ENCODE peak calls at places on chromosomes 11 and 22, in four cellular contexts. O is body of pancreas, Y is A549, Z is WERI-Rb-1. G is an unnamed sample.

GRCh38 chr11:16911186-16911585 is 103.0 kb downstream of the PLEKHA7 start:
- DNase-seq in O (no peak), Y (no peak), Z (no peak), G (no peak)

GRCh38 chr22:50607366-50608020 is 6.9 kb downstream of the MAPK8IP2 start:
- DNase-seq in O (no peak), Y (no peak), Z (no peak), G (no peak)

GRCh38 chr11:46112961-46113617 is 8.2 kb downstream of the PHF21A start:
- DNase-seq in O (peak; percentile 68), Y (peak; percentile 74), Z (no peak), G (peak; percentile 31)

GRCh38 chr22:24059121-24059520 is 48.0 kb downstream of the CABIN1 start:
- DNase-seq in O (peak; percentile 44), Y (no peak), Z (no peak), G (peak; percentile 22)

GRCh38 chr11:128904303-128904871 is 13.2 kb downstream of the KCNJ5 start:
- DNase-seq in O (no peak), Y (no peak), Z (no peak), G (no peak)

GRCh38 chr11:69439127-69439526 is 42.3 kb upstream of the LINC01488 start:
- DNase-seq in O (no peak), Y (no peak), Z (no peak), G (no peak)

GRCh38 chr11:47164321-47164720 is 12.4 kb downstream of the ARFGAP2 start:
- DNase-seq in O (no peak), Y (no peak), Z (no peak), G (no peak)

GRCh38 chr22:20023214-20023613 is 2.3 kb downstream of the TANGO2 start:
- DNase-seq in O (no peak), Y (no peak), Z (no peak), G (no peak)

GRCh38 chr11:73795925-73796632 is 8.4 kb downstream of the MRPL48 start:
- DNase-seq in O (no peak), Y (no peak), Z (no peak), G (no peak)

GRCh38 chr11:26194871-26195270 is 137.1 kb upstream of the ANO3 start:
- DNase-seq in O (no peak), Y (no peak), Z (no peak), G (no peak)

GRCh38 chr22:29833392-29833949 is 4.6 kb downstream of the ASCC2 start:
- DNase-seq in O (no peak), Y (no peak), Z (no peak), G (no peak)

GRCh38 chr22:45994516-45995404 is 17.8 kb upstream of the WNT7B start:
- DNase-seq in O (peak; percentile 82), Y (peak; percentile 55), Z (peak; percentile 81), G (no peak)

GRCh38 chr11:128688031-128688713 is 5.7 kb upstream of the FLI1 start:
- DNase-seq in O (no peak), Y (no peak), Z (no peak), G (no peak)

GRCh38 chr22:33188316-33188715 is 130.1 kb upstream of the SYN3 start:
- DNase-seq in O (no peak), Y (no peak), Z (no peak), G (no peak)

GRCh38 chr22:20507253-20508066 is at the start of gene MED15:
- DNase-seq in O (peak; percentile 91), Y (peak; percentile 64), Z (peak; percentile 92), G (peak; percentile 72)

GRCh38 chr11:3949132-3949531 is 93.7 kb downstream of the STIM1 start:
- DNase-seq in O (no peak), Y (no peak), Z (no peak), G (no peak)

GRCh38 chr22:22061085-22062077 is 78.8 kb upstream of the TOP3B start:
- DNase-seq in O (peak; percentile 67), Y (peak; percentile 6), Z (no peak), G (no peak)

GRCh38 chr22:19709063-19709769 is 5.1 kb upstream of the SEPTIN5 start:
- DNase-seq in O (no peak), Y (no peak), Z (no peak), G (no peak)

GRCh38 chr11:2522636-2523255 is 77.9 kb downstream of the KCNQ1 start:
- DNase-seq in O (no peak), Y (no peak), Z (peak; percentile 6), G (no peak)

GRCh38 chr22:17753401-17753989 is 20.8 kb downstream of the BID start:
- DNase-seq in O (no peak), Y (no peak), Z (no peak), G (no peak)

GRCh38 chr11:12602421-12602820 is 71.8 kb upstream of the TEAD1 start:
- DNase-seq in O (no peak), Y (no peak), Z (no peak), G (no peak)

GRCh38 chr11:31437742-31438435 is 68.2 kb downstream of the DNAJC24 start:
- DNase-seq in O (no peak), Y (no peak), Z (no peak), G (no peak)

GRCh38 chr11:14300661-14301304 is 58.2 kb downstream of the RRAS2 start:
- DNase-seq in O (peak; percentile 64), Y (peak; percentile 69), Z (peak; percentile 29), G (peak; percentile 56)

GRCh38 chr22:35549338-35549737 is 8.7 kb downstream of the RASD2 start:
- DNase-seq in O (no peak), Y (no peak), Z (peak; percentile 38), G (no peak)

GRCh38 chr22:38641476-38641875 is 14.7 kb downstream of the FAM227A start:
- DNase-seq in O (no peak), Y (no peak), Z (no peak), G (no peak)

GRCh38 chr11:72624496-72625201 is 49.6 kb downstream of the PDE2A start:
- DNase-seq in O (peak; percentile 39), Y (no peak), Z (no peak), G (no peak)

GRCh38 chr11:125451400-125452124 is 44.5 kb downstream of the FEZ1 start:
- DNase-seq in O (peak; percentile 54), Y (no peak), Z (peak; percentile 78), G (no peak)

GRCh38 chr22:28792491-28793383 is 7.6 kb downstream of the XBP1 start:
- DNase-seq in O (peak; percentile 63), Y (no peak), Z (no peak), G (no peak)

GRCh38 chr22:28795071-28795693 is 5.2 kb downstream of the XBP1 start:
- DNase-seq in O (no peak), Y (no peak), Z (no peak), G (no peak)

GRCh38 chr22:28795932-28796856 is 4.2 kb downstream of the XBP1 start:
- DNase-seq in O (no peak), Y (no peak), Z (no peak), G (no peak)

GRCh38 chr22:28791841-28792490 is 8.4 kb downstream of the XBP1 start:
- DNase-seq in O (no peak), Y (no peak), Z (no peak), G (no peak)

GRCh38 chr22:28793976-28794584 is 6.3 kb downstream of the XBP1 start:
- DNase-seq in O (no peak), Y (no peak), Z (no peak), G (no peak)
- H3K4me3 ChIP-seq in O (no peak overlapping the region), Y (no peak overlapping the region), Z (no peak overlapping the region), G (no peak overlapping the region)

GRCh38 chr11:843086-843704 is 543 bp downstream of the TSPAN4 start:
- DNase-seq in O (no peak), Y (no peak), Z (no peak), G (no peak)
- TF ChIP-seq CTCF in O (no peak), Y (no peak), Z (no peak), G (no peak)

GRCh38 chr11:117686711-117687110 is 110.3 kb downstream of the DSCAML1 start:
- DNase-seq in O (no peak), Y (no peak), Z (no peak), G (no peak)
- H3K4me3 ChIP-seq in O (no peak overlapping the region), Y (no peak overlapping the region), Z (no peak overlapping the region), G (no peak overlapping the region)

GRCh38 chr11:33704240-33705002 is 3.8 kb upstream of the C11orf91 start:
- DNase-seq in O (no peak), Y (no peak), Z (no peak), G (no peak)
- TF ChIP-seq CTCF in O (no peak), Y (no peak), Z (no peak), G (no peak)

GRCh38 chr11:9574806-9575530 is 1.5 kb downstream of the WEE1 start:
- DNase-seq in O (peak; percentile 59), Y (peak; percentile 75), Z (peak; percentile 70), G (peak; percentile 61)

GRCh38 chr11:9577032-9577431 is 3.6 kb downstream of the WEE1 start:
- DNase-seq in O (no peak), Y (no peak), Z (no peak), G (no peak)

GRCh38 chr11:9574556-9574805 is 1.0 kb downstream of the WEE1 start:
- DNase-seq in O (peak; percentile 19), Y (no peak), Z (no peak), G (no peak)

GRCh38 chr11:9575531-9576240 is 2.2 kb downstream of the WEE1 start:
- DNase-seq in O (no peak), Y (no peak), Z (no peak), G (no peak)

GRCh38 chr11:9577551-9577950 is 4.1 kb downstream of the WEE1 start:
- DNase-seq in O (no peak), Y (no peak), Z (no peak), G (no peak)
- H3K4me3 ChIP-seq in O (no peak overlapping the region), Y (peak overlapping the region; percentile 89), Z (no peak overlapping the region), G (peak overlapping the region; percentile 74)

DNA sequence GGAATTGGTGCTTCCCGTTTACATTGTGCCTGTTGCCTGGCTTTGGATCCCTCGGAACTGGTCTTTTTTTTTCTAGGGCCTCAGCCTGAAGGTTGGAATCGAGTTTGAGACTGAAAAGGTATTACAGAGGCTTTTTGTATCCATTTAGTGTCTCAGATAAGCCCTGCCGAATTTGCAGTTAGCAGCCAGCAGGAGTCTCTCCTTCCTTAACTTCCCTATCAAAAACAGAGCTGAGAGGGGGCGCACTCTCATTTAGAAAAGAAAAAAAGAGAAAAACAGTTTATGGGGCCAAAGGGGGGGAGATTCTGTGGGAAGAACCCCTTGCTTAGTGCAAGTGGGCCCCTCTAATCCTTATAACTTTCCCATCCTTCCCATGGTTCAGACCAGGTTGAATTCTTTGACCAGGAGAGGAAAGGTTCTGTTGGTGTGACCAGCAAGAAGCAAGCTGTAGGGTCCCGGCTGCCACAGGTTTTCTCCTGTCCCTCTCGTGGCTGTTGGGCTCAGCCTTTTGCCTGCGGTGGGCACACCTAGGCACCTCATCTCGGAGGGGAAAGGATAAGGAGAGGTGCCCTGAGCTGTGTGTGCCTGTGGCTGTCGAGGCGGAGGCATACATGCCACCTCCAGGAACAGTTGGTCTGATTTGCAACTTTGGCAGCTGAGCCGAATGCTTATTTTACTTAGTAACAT is 565.1 kb upstream of the CNTN5 start:
- DNase-seq in O (no peak), Y (no peak), Z (no peak), G (no peak)
- TF ChIP-seq CTCF in O (no peak), Y (no peak), Z (peak; percentile 31), G (no peak)

DNA sequence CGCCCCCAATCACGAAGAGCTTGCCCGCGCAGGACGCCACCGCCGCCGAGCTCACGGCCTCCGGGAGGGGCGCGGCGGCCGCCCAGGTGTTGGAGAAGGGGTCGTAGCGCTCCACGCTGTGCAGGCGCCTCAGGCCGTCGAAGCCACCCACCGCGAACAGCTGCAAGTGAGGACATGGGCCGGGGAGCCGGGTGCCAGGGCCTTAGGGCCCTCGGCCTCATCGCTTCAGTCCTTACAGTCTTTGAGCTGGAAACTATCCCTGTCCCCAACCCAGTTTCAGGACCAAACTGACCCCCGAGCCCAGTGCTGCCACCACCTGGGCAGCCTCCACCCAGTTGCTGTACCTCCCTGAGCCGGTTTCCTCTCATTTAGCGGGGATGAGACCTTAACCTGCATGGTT is 7.6 kb downstream of the KLHL35 start:
- DNase-seq in O (no peak), Y (peak; percentile 60), Z (peak; percentile 49), G (no peak)
- H3K4me3 ChIP-seq in O (no peak overlapping the region), Y (no peak overlapping the region), Z (no peak overlapping the region), G (no peak overlapping the region)

GRCh38 chr11:35976434-35976833 is 32.6 kb downstream of the LDLRAD3 start:
- DNase-seq in O (no peak), Y (no peak), Z (no peak), G (no peak)
- TF ChIP-seq CTCF in O (no peak), Y (no peak), Z (no peak), G (no peak)